ENCODE peak calls at places on chromosome 21, in six cellular contexts. R is HFFc6, P is colonic mucosa, I is PC-3, A is AG09309, V is RWPE1. O is an unnamed sample.

GRCh38 chr21:25080161-25080560 is 527.1 kb downstream of the MRPL39 start:
- DNase-seq in A (no peak), R (no peak), V (no peak), I (no peak), P (no peak), O (no peak)

GRCh38 chr21:44263221-44263671 is 1.5 kb upstream of the DNMT3L start:
- DNase-seq in P (no peak), A (no peak), R (no peak), V (no peak), I (no peak), O (no peak)

GRCh38 chr21:33543505-33544129 is 779 bp downstream of the SON start:
- DNase-seq in I (peak), R (peak), P (peak), A (no peak), V (no peak), O (peak)

GRCh38 chr21:23402929-23403520 is 2204.3 kb downstream of the MRPL39 start:
- DNase-seq in P (no peak), V (no peak), I (no peak), R (no peak), A (no peak), O (no peak)

GRCh38 chr21:34748862-34749261 is 80.1 kb downstream of the CLIC6 start:
- DNase-seq in I (no peak), V (no peak), P (no peak), A (no peak), R (no peak), O (no peak)

GRCh38 chr21:27590271-27590670 is 623.4 kb upstream of the ADAMTS5 start:
- DNase-seq in V (no peak), P (no peak), R (no peak), I (peak), A (peak), O (no peak)

GRCh38 chr21:42406201-42406601 is 2.5 kb downstream of the UBASH3A start:
- DNase-seq in A (no peak), P (no peak), V (no peak), I (no peak), R (no peak), O (no peak)

GRCh38 chr21:34544032-34544496 is 32.1 kb upstream of the KCNE1 start:
- DNase-seq in R (peak), A (no peak), I (peak), V (peak), P (peak), O (peak)

GRCh38 chr21:42850463-42850862 is 28.9 kb downstream of the WDR4 start:
- DNase-seq in V (no peak), R (no peak), A (no peak), I (no peak), P (no peak), O (no peak)

GRCh38 chr21:26136686-26137085 is 33.9 kb downstream of the APP start:
- DNase-seq in V (no peak), R (no peak), I (no peak), P (no peak), A (no peak), O (no peak)

GRCh38 chr21:25735895-25736597 is 1.3 kb downstream of the GABPA start:
- DNase-seq in P (no peak), I (peak), V (no peak), A (no peak), R (peak), O (no peak)

GRCh38 chr21:42174173-42174572 is 44.8 kb upstream of the ABCG1 start:
- DNase-seq in I (no peak), P (no peak), R (no peak), V (no peak), A (no peak), O (no peak)

GRCh38 chr21:42750737-42751530 is 97.5 kb downstream of the PDE9A start:
- DNase-seq in R (no peak), I (no peak), A (no peak), V (no peak), P (no peak), O (no peak)

GRCh38 chr21:34129971-34130597 is 56.7 kb downstream of the MRPS6 start:
- DNase-seq in I (no peak), V (no peak), A (no peak), R (peak), P (no peak), O (no peak)

GRCh38 chr21:22063140-22063539 is 1064.9 kb downstream of the NCAM2 start:
- DNase-seq in A (no peak), V (no peak), R (no peak), I (no peak), P (no peak), O (no peak)

GRCh38 chr21:43972850-43973633 is 39.1 kb upstream of the TRAPPC10 start:
- DNase-seq in P (no peak), V (no peak), A (no peak), I (no peak), R (no peak), O (no peak)

GRCh38 chr21:23887709-23888303 is 1719.5 kb downstream of the MRPL39 start:
- DNase-seq in R (no peak), V (no peak), P (no peak), A (no peak), I (no peak), O (no peak)

GRCh38 chr21:43304206-43304605 is 122.7 kb downstream of the SIK1 start:
- DNase-seq in V (no peak), P (no peak), I (no peak), R (no peak), A (no peak), O (no peak)

GRCh38 chr21:43727571-43728466 is 8.9 kb downstream of the PDXK start:
- DNase-seq in A (no peak), P (no peak), V (no peak), R (no peak), I (peak), O (peak)

DNA sequence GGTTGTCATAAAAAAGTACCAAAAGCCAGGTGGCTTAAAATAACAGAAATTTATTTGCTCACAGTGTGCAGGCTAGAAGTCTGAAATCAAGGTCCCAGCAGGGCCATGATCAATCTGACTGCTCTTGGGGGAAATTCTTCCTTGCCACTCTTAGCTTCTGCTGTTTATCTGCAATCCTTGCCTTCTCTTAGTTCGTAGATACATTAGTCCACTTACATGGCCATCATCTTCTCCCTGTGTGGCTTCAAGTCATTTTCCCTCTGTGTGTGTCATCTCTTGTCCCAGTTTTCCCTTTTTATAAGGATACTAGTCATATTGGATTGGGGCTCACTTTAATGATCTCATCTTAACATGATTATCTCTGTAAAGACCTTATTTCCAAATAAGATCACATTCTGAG is 124.0 kb upstream of the NCAM2 start:
- DNase-seq in V (no peak), P (no peak), I (no peak), R (no peak), A (no peak), O (no peak)
- TF ChIP-seq CTCF in V (no peak), P (no peak), I (no peak), R (no peak), A (no peak), O (no peak)

DNA sequence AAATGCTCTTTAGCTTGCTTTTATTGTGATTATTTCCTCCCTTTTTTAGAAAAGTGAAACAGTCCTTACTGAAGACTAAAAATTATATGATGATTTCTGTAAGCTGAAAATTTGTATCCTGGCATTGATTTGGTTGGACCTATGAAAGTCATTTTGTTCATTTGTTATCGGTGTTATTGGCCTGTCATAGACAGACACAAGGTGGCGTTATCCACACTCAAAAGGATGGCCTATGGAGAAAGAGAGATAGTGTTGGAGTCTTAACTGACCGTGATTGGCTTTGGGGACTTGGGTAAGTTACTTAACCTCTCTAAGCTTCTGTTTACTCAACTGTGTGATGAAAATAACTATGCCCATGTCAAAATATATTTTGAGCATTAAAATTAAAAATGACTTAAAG is 203.6 kb upstream of the CHODL start:
- DNase-seq in V (no peak), I (peak), P (no peak), R (no peak), A (no peak), O (no peak)
- TF ChIP-seq CTCF in V (peak), I (peak), P (no peak), R (peak), A (no peak), O (no peak)

DNA sequence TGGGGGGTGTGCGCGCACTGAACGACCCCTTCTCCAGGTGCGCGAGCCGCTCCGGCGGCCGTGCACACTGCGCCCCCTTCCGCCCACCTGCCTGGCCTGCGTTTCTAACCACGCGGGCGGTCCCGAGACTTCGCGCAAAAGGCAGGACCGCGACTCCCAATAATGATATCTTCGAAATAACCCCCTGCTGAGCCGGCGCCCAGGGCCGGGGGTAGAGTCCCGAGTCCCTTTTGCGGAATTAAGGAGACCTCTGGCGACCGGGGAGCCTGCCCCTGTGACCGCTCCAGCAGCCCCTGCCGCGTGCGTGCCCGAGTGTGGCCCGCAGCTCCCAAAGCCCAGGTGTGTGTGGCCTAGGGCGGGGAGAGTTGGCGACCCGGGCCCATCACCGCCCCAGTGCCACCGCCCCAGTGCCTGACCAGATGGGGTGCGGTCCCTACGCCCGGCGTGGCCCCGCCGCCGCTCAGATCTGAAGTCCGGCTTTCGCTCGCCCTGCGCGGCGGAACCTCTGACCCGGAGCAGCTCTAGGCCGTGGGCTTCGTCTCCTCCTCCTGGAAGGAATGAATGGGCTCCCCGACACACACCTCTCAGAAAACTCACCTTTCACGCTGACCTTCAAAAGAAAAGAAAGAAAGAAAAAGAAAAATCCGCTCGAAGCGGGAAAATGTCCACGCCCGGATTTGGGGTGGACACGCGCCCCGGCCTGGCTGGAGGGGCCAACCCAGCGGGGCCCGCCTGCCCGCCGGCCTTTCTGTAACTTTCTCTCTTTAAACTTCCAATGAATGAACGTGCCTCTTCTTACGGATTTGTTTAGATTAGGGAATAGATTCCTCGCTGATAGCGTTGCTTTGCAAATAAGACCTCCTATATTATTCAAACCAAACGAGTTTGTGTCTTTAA is 5.5 kb upstream of the SIM2 start:
- DNase-seq in I (no peak), A (no peak), P (no peak), R (no peak), V (no peak), O (no peak)
- TF ChIP-seq CTCF in I (no peak), A (no peak), P (no peak), R (peak), V (peak), O (no peak)

DNA sequence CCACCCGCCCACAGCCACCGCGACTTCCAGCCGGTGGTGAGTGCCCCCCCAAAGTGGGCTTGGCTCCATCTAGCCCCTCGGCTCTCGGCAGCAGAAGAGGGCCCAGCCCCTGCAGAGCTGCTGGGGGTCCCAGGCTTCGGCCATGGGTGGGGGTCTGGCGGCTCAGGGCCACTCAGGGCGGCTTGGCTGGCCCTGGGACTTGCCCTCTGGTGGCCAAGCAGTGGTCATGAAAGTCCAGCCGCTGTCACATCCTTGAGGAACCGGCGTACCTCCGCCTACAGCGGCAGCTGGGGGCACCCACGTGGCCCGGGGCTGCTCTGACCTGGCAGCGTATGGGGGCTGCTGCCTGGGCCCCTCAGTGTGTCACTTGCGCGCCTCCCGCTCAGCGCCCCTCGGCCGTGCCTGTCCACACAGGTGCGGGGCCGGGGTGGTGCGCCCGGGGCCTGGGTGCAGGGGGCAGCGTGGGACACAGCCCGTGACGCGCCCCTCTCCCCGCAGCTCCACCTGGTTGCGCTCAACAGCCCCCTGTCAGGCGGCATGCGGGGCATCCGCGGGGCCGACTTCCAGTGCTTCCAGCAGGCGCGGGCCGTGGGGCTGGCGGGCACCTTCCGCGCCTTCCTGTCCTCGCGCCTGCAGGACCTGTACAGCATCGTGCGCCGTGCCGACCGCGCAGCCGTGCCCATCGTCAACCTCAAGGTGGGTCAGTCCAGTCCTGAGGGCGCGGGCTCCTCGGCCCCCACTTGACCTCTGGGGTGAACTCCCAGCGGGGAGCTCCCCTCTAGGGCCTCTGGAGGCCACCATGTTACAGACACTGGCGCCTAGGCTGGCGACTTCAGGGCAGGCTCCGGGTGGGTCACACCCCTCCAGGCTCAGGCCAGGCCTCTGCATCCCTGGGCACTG is 32.4 kb downstream of the SLC19A1 start:
- DNase-seq in I (no peak), P (no peak), V (no peak), R (no peak), A (no peak), O (no peak)
- TF ChIP-seq CTCF in I (no peak), P (no peak), V (no peak), R (peak), A (peak), O (no peak)

GRCh38 chr21:45837936-45838335 is 143.6 kb upstream of the COL6A1 start:
- DNase-seq in P (no peak), V (no peak), A (no peak), I (no peak), R (no peak), O (no peak)
- TF ChIP-seq CTCF in P (no peak), V (no peak), A (no peak), I (no peak), R (no peak), O (no peak)

GRCh38 chr21:32456497-32456918 is 44.0 kb downstream of the EVA1C start:
- DNase-seq in I (peak), V (no peak), R (peak), P (no peak), A (no peak), O (no peak)

GRCh38 chr21:32457962-32458361 is 45.5 kb downstream of the EVA1C start:
- DNase-seq in R (no peak), V (no peak), I (no peak), A (no peak), P (no peak), O (no peak)

GRCh38 chr21:32459972-32460371 is 47.5 kb downstream of the EVA1C start:
- DNase-seq in R (no peak), V (no peak), I (no peak), A (no peak), P (no peak), O (no peak)

GRCh38 chr21:32455548-32455947 is 43.0 kb downstream of the EVA1C start:
- DNase-seq in R (no peak), P (no peak), I (peak), A (no peak), V (no peak), O (no peak)

GRCh38 chr21:32457360-32457840 is 44.9 kb downstream of the EVA1C start:
- DNase-seq in V (no peak), I (peak), R (no peak), P (peak), A (no peak), O (peak)
- TF ChIP-seq CTCF in V (no peak), I (peak), R (no peak), P (no peak), A (peak), O (no peak)

DNA sequence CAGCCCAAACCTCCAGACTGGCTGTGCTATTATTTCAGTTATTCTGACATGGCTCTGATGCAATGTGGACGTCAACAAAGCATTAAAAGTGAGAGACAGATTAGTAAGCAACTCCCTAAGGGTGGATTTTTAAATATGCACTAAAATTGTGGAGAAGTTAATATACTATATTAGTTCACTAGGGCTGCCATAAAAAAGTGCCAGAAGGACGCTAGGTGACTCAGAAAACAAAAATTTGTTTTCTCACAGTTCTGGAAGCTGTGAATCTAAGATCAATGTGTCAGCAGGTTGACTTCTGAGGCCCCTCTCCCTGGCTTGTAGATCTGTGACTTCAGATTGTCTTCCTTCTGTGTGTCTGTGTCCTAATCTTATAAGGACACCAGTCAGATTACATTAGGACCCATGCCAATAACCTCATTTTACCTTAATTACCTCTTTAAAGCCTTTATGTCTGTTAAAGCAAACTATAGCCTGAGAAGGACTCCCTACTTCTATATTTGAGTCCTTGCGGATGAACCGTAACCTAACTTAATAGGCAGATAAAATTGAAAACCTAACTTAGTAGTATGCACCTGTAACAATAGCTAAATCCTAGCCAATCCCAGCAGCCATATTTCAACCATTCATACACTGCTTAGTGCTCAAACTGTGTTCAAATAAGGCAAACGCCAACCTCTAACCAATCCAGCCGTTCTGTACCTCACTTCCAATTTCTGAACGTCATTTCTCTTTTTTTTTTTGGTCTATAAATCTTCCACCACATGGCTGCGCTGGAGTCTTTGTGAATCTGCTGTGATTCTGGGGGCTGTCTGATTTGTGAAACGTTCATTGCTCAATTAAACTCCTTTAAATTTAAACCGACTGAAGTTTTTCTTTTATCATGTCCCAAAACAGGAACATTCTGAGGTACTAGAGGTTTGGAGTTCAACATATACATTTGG is 65.9 kb upstream of the BACH1 start:
- DNase-seq in V (peak), P (no peak), I (peak), A (no peak), R (peak), O (no peak)
- TF ChIP-seq CTCF in V (no peak), P (no peak), I (no peak), A (peak), R (no peak), O (no peak)

GRCh38 chr21:38806153-38806941 is 618 bp downstream of the ETS2 start:
- DNase-seq in I (no peak), A (no peak), R (no peak), V (no peak), P (peak), O (no peak)
- TF ChIP-seq CTCF in I (no peak), A (no peak), R (peak), V (no peak), P (no peak), O (no peak)

DNA sequence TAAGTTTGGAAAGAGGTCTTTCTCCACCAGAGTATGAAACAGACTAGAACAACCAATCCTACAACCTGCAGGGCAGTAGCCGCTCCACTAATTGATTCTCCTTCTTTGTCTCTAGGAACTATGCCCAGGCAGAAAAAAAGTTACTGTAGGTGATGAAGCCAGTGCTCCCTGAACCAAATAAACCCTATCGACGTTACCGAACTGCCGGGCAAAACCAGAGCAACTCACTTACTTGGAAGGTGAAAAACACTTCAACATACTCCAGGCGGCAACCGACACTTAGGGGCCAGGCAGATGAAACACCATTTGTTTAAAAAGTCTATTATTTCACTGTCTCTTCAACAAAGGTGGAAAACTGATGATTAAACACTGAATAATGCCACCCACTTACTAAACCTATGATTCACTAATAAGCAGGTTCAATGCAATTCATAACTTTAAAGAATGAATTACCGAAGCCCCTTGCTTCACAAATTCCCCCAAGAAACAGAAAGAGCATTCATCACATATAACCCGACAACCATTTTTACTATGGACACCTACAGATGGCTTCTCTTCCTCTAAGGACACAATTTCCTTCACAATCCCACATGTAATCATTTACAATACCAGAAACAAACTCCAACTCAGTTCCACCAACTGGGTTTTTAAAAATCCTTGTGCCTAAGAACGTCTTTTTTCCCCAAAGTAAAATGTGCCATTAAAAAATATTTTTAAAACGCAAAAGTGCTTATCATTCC is 1.5 kb downstream of the NRIP1 start:
- DNase-seq in V (peak), R (no peak), A (no peak), P (peak), I (peak), O (no peak)
- TF ChIP-seq CTCF in V (no peak), R (no peak), A (no peak), P (no peak), I (no peak), O (no peak)

O was measured in Calu3.